ENCODE peak calls at places on chromosome 20, in nine cellular contexts. C, B, F, J, G, E, X, K and N are unnamed samples. For H3K4me1, the result is how much of the 10 kb centered on the place peaks cover.

GRCh38 chr20:13953227-13953626 is 37.2 kb downstream of the SEL1L2 start:
- DNase-seq in C (no peak), B (no peak), F (no peak), J (no peak), G (peak), E (no peak), X (no peak), K (peak), N (no peak)

GRCh38 chr20:46246527-46246926 is 61.8 kb downstream of the CDH22 start:
- DNase-seq in C (no peak), B (no peak), F (no peak), J (no peak), G (no peak), E (no peak), X (no peak), K (peak), N (no peak)

GRCh38 chr20:40019510-40019909 is 669.5 kb downstream of the MAFB start:
- DNase-seq in C (no peak), B (no peak), F (no peak), J (no peak), G (no peak), E (no peak), X (no peak), K (no peak), N (no peak)

GRCh38 chr20:44067650-44068081 is 119.3 kb downstream of the JPH2 start:
- DNase-seq in C (no peak), B (no peak), F (no peak), J (no peak), G (no peak), E (no peak), X (no peak), K (no peak), N (no peak)

GRCh38 chr20:52410182-52410647 is 218.6 kb upstream of the ZFP64 start:
- DNase-seq in C (no peak), B (no peak), F (peak), J (peak), G (no peak), E (no peak), X (no peak), K (no peak), N (no peak)

GRCh38 chr20:17856024-17856564 is 112.5 kb downstream of the SNX5 start:
- DNase-seq in C (no peak), B (no peak), F (no peak), J (no peak), G (peak), E (peak), X (peak), K (no peak), N (peak)

GRCh38 chr20:25705830-25706351 is 9.2 kb upstream of the ZNF337 start:
- DNase-seq in C (no peak), B (no peak), F (no peak), J (no peak), G (no peak), E (no peak), X (no peak), K (no peak), N (no peak)

GRCh38 chr20:63351811-63352591 is 9.1 kb downstream of the CHRNA4 start:
- DNase-seq in C (no peak), B (no peak), F (no peak), J (no peak), G (no peak), E (no peak), X (no peak), K (peak), N (no peak)

GRCh38 chr20:34925981-34926380 is 29.6 kb downstream of the GSS start:
- DNase-seq in C (no peak), B (no peak), F (no peak), J (no peak), G (no peak), E (no peak), X (no peak), K (no peak), N (no peak)

GRCh38 chr20:20022498-20022897 is 5.3 kb downstream of the NAA20 start:
- DNase-seq in C (no peak), B (no peak), F (no peak), J (no peak), G (no peak), E (peak), X (no peak), K (no peak), N (no peak)

GRCh38 chr20:2986466-2986865 is 57.0 kb upstream of the GNRH2 start:
- DNase-seq in C (no peak), B (no peak), F (no peak), J (peak), G (no peak), E (no peak), X (peak), K (no peak), N (no peak)

GRCh38 chr20:5654557-5654956 is 95.6 kb upstream of the SHLD1 start:
- DNase-seq in C (no peak), B (peak), F (peak), J (peak), G (peak), E (no peak), X (peak), K (no peak), N (peak)

GRCh38 chr20:63000958-63001357 is 5.8 kb downstream of the BHLHE23 start:
- DNase-seq in C (no peak), B (no peak), F (no peak), J (no peak), G (no peak), E (no peak), X (no peak), K (no peak), N (no peak)

GRCh38 chr20:10047427-10047826 is 12.6 kb downstream of the ANKEF1 start:
- DNase-seq in C (no peak), B (no peak), F (no peak), J (peak), G (peak), E (no peak), X (no peak), K (peak), N (peak)

GRCh38 chr20:51768759-51769517 is 748 bp upstream of the ATP9A start:
- DNase-seq in C (no peak), B (peak), F (no peak), J (peak), G (no peak), E (no peak), X (no peak), K (peak), N (no peak)

GRCh38 chr20:645318-646106 is 7.5 kb downstream of the SRXN1 start:
- DNase-seq in C (peak), B (peak), F (no peak), J (peak), G (peak), E (peak), X (peak), K (peak), N (peak)

GRCh38 chr20:24747015-24747712 is 201.9 kb upstream of the CST7 start:
- DNase-seq in C (no peak), B (no peak), F (no peak), J (no peak), G (no peak), E (no peak), X (no peak), K (no peak), N (no peak)

GRCh38 chr20:49824206-49824605 is 11.6 kb downstream of the SLC9A8 start:
- DNase-seq in C (no peak), B (no peak), F (peak), J (peak), G (no peak), E (no peak), X (no peak), K (no peak), N (peak)

GRCh38 chr20:56656632-56657031 is 27.5 kb downstream of the TFAP2C start:
- DNase-seq in C (no peak), B (no peak), F (no peak), J (peak), G (no peak), E (no peak), X (no peak), K (no peak), N (no peak)

GRCh38 chr20:50518270-50518721 is 8.1 kb downstream of the PTPN1 start:
- DNase-seq in C (no peak), B (no peak), F (peak), J (peak), G (no peak), E (no peak), X (peak), K (no peak), N (peak)

GRCh38 chr20:51953731-51954340 is 151.5 kb upstream of the SALL4 start:
- DNase-seq in C (no peak), B (no peak), F (no peak), J (no peak), G (no peak), E (no peak), X (no peak), K (no peak), N (no peak)

GRCh38 chr20:10113746-10114145 is 79.0 kb downstream of the ANKEF1 start:
- DNase-seq in C (no peak), B (no peak), F (peak), J (peak), G (no peak), E (no peak), X (peak), K (no peak), N (peak)

GRCh38 chr20:4809707-4810106 is 88.0 kb downstream of the PRND start:
- DNase-seq in C (no peak), B (no peak), F (no peak), J (no peak), G (no peak), E (no peak), X (no peak), K (no peak), N (no peak)

GRCh38 chr20:63177134-63177784 is 38.7 kb downstream of the YTHDF1 start:
- DNase-seq in C (no peak), B (no peak), F (no peak), J (peak), G (no peak), E (no peak), X (no peak), K (peak), N (no peak)

GRCh38 chr20:51319522-51319921 is 223.0 kb downstream of the NFATC2 start:
- DNase-seq in C (no peak), B (no peak), F (no peak), J (no peak), G (no peak), E (no peak), X (no peak), K (no peak), N (no peak)

GRCh38 chr20:37341632-37342031 is 4.3 kb upstream of the SRC start:
- DNase-seq in C (no peak), B (no peak), F (no peak), J (no peak), G (no peak), E (no peak), X (no peak), K (no peak), N (no peak)

GRCh38 chr20:10217517-10218410 is 866 bp upstream of the SNAP25 start:
- DNase-seq in C (no peak), B (peak), F (peak), J (peak), G (no peak), E (no peak), X (peak), K (peak), N (no peak)

GRCh38 chr20:61839912-61840441 is 225.7 kb downstream of the TAF4 start:
- DNase-seq in C (no peak), B (no peak), F (no peak), J (no peak), G (no peak), E (no peak), X (no peak), K (no peak), N (no peak)

GRCh38 chr20:37464173-37464572 is 56.9 kb upstream of the NNAT start:
- DNase-seq in C (no peak), B (no peak), F (no peak), J (no peak), G (no peak), E (no peak), X (no peak), K (no peak), N (no peak)

GRCh38 chr20:46209930-46210671 is 92.0 kb downstream of the CD40 start:
- DNase-seq in C (no peak), B (no peak), F (no peak), J (no peak), G (no peak), E (no peak), X (no peak), K (no peak), N (no peak)

GRCh38 chr20:37415118-37416085 is 69.5 kb downstream of the SRC start:
- DNase-seq in C (no peak), B (no peak), F (no peak), J (no peak), G (no peak), E (no peak), X (no peak), K (no peak), N (no peak)

GRCh38 chr20:63598479-63599395 is 24.7 kb upstream of the HELZ2 start:
- DNase-seq in C (no peak), B (no peak), F (no peak), J (no peak), G (no peak), E (no peak), X (no peak), K (no peak), N (no peak)

DNA sequence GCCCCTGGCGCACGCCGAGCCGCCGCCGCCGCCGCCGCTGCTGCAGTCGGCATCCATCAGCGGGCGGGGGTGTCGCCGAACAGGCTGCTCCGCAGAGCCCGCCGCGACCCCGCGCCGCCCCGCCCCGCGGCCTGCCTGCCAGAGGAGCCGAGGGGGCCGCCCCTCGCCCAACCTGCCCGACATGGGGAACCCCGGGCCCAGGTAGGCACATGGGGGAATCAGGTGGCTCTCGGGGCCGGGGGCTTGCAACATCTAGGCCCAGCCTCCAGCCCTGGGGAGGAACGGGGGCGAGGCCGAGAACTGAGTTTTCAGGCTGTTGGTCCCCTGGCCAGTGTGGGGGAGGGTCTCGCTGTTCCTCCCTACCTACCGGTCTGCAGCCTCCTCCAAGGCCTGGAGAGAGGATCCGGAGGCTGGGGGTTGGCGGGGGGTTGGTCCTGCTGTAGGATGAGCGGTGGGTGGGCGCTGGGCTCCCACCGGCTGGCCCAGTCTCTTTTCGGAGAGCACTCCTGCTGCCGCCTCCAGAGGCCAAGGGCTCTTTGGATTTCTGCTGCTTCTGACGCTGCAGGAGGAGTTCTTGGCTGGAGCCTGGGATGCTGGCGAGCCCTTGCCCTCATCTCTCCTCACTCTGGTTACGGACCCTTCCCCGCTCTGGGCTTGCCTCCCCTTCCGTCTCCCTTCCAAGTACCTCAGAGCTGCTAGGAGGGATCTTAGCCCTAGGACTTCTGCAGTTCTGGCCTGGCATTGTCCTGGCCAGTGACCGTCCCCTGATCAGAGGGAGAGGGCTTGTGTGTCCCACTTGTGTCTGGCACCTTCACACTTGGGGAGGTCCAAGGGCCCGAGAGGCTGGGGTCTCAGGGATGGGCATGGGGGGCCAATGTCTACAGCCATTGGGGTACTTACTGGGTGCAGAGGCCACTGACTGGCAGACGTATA is at the start of gene EPB41L1:
- DNase-seq in C (no peak), B (no peak), F (no peak), J (peak), G (no peak), E (no peak), X (no peak), K (peak), N (peak)
- H2AFZ ChIP-seq in C (peak), B (peak), F (peak), J (peak), G (no peak), E (peak), X (peak), K (peak), N (peak)

GRCh38 chr20:38759135-38759534 is 10.9 kb downstream of the ACTR5 start:
- DNase-seq in C (no peak), B (no peak), F (no peak), J (no peak), G (no peak), E (no peak), X (no peak), K (no peak), N (no peak)
- H3K4me1 ChIP-seq in C (under half), B (under half), F (under half), J (under half), G (under half), E (under half), X (under half), K (under half), N (under half)

DNA sequence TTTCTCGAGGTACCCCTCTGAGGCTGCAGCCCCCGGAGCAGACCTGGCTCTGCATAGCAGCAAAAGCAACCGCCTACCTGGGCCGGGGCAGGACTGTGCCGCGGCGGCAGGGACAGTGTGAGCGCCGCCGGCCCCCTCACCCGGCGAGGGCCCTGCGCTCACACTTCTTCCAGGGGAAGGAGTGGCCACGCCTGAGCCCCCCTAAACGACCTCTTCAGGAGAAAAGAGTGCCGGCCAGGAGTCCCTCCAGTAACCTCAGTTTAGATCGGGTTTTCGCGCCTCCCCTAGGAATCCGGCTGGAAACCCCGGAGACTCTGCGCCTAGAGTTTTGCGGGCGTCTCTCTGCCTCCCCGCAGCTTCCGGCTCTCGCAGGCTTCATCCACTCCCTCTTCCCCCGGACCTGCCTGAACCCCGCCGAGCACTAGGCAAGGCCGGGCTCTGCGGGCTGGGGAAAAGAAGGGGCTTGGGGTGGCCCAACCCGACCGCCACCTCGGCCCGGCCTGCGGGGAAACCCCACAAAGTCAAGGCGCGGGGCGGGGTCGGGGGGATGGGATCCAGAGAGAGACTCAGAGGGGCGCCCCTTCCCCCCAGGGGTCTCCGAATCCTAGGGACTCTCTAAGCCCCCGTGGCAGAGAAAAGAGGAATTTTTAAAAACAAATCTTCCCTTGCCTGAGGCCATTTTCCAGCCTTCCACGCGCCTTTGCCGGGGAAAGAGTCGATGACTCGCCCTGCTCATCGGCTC is 558 bp downstream of the LINC00237 start:
- DNase-seq in C (no peak), B (no peak), F (no peak), J (no peak), G (no peak), E (no peak), X (no peak), K (peak), N (no peak)
- TF ChIP-seq EZH2 in C (no peak), B (peak), F (peak), J (peak), G (no peak), E (no peak), X (no peak), K (peak), N (no peak)

DNA sequence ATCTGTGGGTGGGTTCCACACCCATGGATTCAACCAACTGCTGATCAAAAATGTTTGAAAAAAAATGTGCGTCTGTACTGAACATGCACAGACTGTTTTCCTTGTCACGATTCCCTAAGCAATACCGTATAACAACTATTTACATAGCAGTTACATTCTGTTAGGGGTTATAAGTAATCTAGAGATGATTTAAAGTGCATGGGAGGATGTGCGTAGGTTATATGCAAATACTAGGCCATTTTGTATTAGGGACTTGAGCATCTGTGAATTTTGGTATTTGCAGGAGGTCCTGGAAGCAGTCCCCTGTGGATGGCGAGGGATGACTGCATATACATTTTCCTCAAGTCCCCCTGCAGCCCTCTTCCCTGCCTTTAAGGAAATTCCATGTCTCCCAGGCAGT is 486.9 kb downstream of the PREX1 start:
- DNase-seq in C (no peak), B (no peak), F (no peak), J (no peak), G (no peak), E (no peak), X (no peak), K (no peak), N (no peak)
- H2AFZ ChIP-seq in C (no peak), B (no peak), F (no peak), J (no peak), G (no peak), E (no peak), X (no peak), K (no peak), N (no peak)

GRCh38 chr20:33669224-33669623 is 2.5 kb downstream of the ACTL10 start:
- DNase-seq in C (no peak), B (no peak), F (no peak), J (no peak), G (no peak), E (no peak), X (no peak), K (no peak), N (no peak)

GRCh38 chr20:33668087-33668790 is 1.5 kb downstream of the ACTL10 start:
- DNase-seq in C (no peak), B (no peak), F (no peak), J (peak), G (no peak), E (no peak), X (no peak), K (peak), N (no peak)

GRCh38 chr20:33669873-33670640 is 3.3 kb downstream of the ACTL10 start:
- DNase-seq in C (no peak), B (no peak), F (no peak), J (no peak), G (no peak), E (no peak), X (no peak), K (no peak), N (no peak)

GRCh38 chr20:33667245-33668086 is 723 bp downstream of the ACTL10 start:
- DNase-seq in C (no peak), B (peak), F (no peak), J (no peak), G (no peak), E (peak), X (peak), K (no peak), N (peak)

DNA sequence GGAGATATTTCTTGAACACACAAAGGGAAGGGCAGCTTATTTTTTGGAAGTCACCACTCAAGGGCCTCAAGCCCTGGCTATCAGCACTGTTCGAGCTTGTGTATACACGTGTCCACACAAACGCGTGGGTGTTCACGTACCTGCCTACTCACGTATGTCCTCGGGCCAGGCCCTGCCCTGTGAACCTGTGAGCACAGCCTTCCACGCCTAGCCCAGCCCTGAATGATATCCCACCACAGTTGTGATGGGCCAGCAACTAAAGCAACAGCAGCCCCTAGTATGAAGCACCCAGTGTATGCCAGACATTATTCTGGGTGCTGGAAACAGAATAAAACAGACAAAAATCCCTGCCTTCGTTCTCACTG is 2.0 kb downstream of the ACTL10 start:
- DNase-seq in C (no peak), B (no peak), F (no peak), J (no peak), G (no peak), E (no peak), X (no peak), K (no peak), N (no peak)
- H3K4me1 ChIP-seq in C (under half), B (under half), F (under half), J (under half), G (half or more), E (under half), X (under half), K (under half), N (under half)